ENCODE peak calls at places on chromosomes 2 and 18, in ten cellular contexts. I, O, S, W, G, N, J, E, P and Y are unnamed samples.

GRCh38 chr2:233982421-233983121 is 65.4 kb downstream of the TRPM8 start:
- DNase-seq in I (no peak), O (no peak), S (no peak), W (no peak), G (no peak), N (no peak), J (no peak), E (no peak), P (peak; percentile 95), Y (no peak)

GRCh38 chr2:15066138-15066537 is 433.6 kb downstream of the LRATD1 start:
- DNase-seq in I (no peak), O (no peak), S (no peak), W (no peak), G (no peak), N (no peak), J (no peak), E (no peak), P (no peak), Y (no peak)

GRCh38 chr2:169324581-169325260 is 37.6 kb downstream of the LRP2 start:
- DNase-seq in I (no peak), O (no peak), S (no peak), W (no peak), G (no peak), N (no peak), J (peak; percentile 47), E (no peak), P (no peak), Y (no peak)

GRCh38 chr2:25312958-25313710 is 28.6 kb downstream of the DNMT3A start:
- DNase-seq in I (no peak), O (no peak), S (no peak), W (no peak), G (no peak), N (no peak), J (no peak), E (no peak), P (no peak), Y (no peak)

GRCh38 chr2:229445013-229445412 is 173.9 kb upstream of the PID1 start:
- DNase-seq in I (no peak), O (peak; percentile 85), S (no peak), W (no peak), G (no peak), N (peak; percentile 59), J (peak; percentile 81), E (no peak), P (peak; percentile 98), Y (no peak)

GRCh38 chr2:28333606-28334526 is 58.8 kb upstream of the FOSL2 start:
- DNase-seq in I (no peak), O (no peak), S (no peak), W (no peak), G (no peak), N (no peak), J (no peak), E (no peak), P (no peak), Y (no peak)

GRCh38 chr18:2979871-2980606 is 32.9 kb downstream of the LPIN2 start:
- DNase-seq in I (no peak), O (no peak), S (no peak), W (no peak), G (no peak), N (no peak), J (no peak), E (no peak), P (no peak), Y (no peak)

GRCh38 chr2:110149330-110150220 is 34.0 kb upstream of the MALL start:
- DNase-seq in I (no peak), O (no peak), S (no peak), W (no peak), G (no peak), N (no peak), J (no peak), E (no peak), P (peak; percentile 85), Y (no peak)

GRCh38 chr2:63614983-63615945 is 26.5 kb downstream of the MDH1 start:
- DNase-seq in I (no peak), O (no peak), S (no peak), W (no peak), G (no peak), N (no peak), J (peak; percentile 52), E (no peak), P (peak; percentile 2), Y (no peak)

GRCh38 chr2:60481257-60481656 is 72.2 kb downstream of the BCL11A start:
- DNase-seq in I (no peak), O (no peak), S (no peak), W (no peak), G (no peak), N (no peak), J (no peak), E (no peak), P (no peak), Y (no peak)

GRCh38 chr2:233844836-233845235 is 9.5 kb downstream of the HJURP start:
- DNase-seq in I (no peak), O (peak; percentile 48), S (no peak), W (no peak), G (no peak), N (no peak), J (no peak), E (no peak), P (no peak), Y (no peak)

GRCh38 chr2:173199303-173199702 is 123.7 kb downstream of the MAP3K20 start:
- DNase-seq in I (no peak), O (no peak), S (no peak), W (no peak), G (no peak), N (no peak), J (no peak), E (no peak), P (no peak), Y (no peak)

GRCh38 chr2:30098271-30099005 is 48.4 kb upstream of the YPEL5 start:
- DNase-seq in I (no peak), O (no peak), S (no peak), W (no peak), G (no peak), N (no peak), J (no peak), E (no peak), P (no peak), Y (no peak)

GRCh38 chr18:9804517-9805104 is 81.2 kb upstream of the TXNDC2 start:
- DNase-seq in I (no peak), O (no peak), S (no peak), W (no peak), G (no peak), N (no peak), J (no peak), E (no peak), P (no peak), Y (no peak)

GRCh38 chr18:7590800-7591560 is 23.9 kb downstream of the PTPRM start:
- DNase-seq in I (no peak), O (no peak), S (no peak), W (no peak), G (no peak), N (no peak), J (no peak), E (no peak), P (no peak), Y (no peak)